ENCODE peak calls at places on chromosomes 12 and 14, in seven cellular contexts. Y is AG08395, A is WTC11, M is GM20000, V is nephron progenitor cell, D is RWPE1, U is NCI-H1436 treated with DMSO at 0.1 percent for 48 hours. K is an unnamed sample.

GRCh38 chr12:122888232-122888752 is 7.6 kb downstream of the VPS37B start:
- DNase-seq in Y (peak), A (peak), M (no peak), V (no peak), D (peak), U (no peak), K (peak)

GRCh38 chr12:53423597-53423996 is at the start of gene AMHR2:
- DNase-seq in Y (no peak), A (no peak), M (no peak), V (no peak), D (no peak), U (no peak), K (no peak)

GRCh38 chr12:65323025-65323424 is 44.5 kb downstream of the MSRB3 start:
- DNase-seq in Y (no peak), A (no peak), M (no peak), V (no peak), D (no peak), U (no peak), K (no peak)

GRCh38 chr12:130281157-130281799 is 56.4 kb upstream of the PIWIL1 start:
- DNase-seq in Y (peak), A (peak), M (no peak), V (peak), D (peak), U (no peak), K (peak)

GRCh38 chr14:74609721-74610120 is 2.3 kb downstream of the LTBP2 start:
- DNase-seq in Y (no peak), A (no peak), M (no peak), V (no peak), D (no peak), U (no peak), K (no peak)

GRCh38 chr14:65788876-65789859 is 376.6 kb downstream of the FUT8 start:
- DNase-seq in Y (no peak), A (no peak), M (no peak), V (no peak), D (no peak), U (no peak), K (peak)

GRCh38 chr12:132133952-132134652 is 10.0 kb downstream of the DDX51 start:
- DNase-seq in Y (no peak), A (peak), M (no peak), V (no peak), D (no peak), U (no peak), K (no peak)

GRCh38 chr12:131637986-131638385 is 72.9 kb upstream of the SFSWAP start:
- DNase-seq in Y (no peak), A (no peak), M (no peak), V (no peak), D (no peak), U (no peak), K (no peak)

GRCh38 chr12:127485528-127485927 is 781.4 kb upstream of the TMEM132C start:
- DNase-seq in Y (peak), A (no peak), M (no peak), V (no peak), D (peak), U (no peak), K (peak)

GRCh38 chr14:88502740-88503139 is 52.1 kb downstream of the PTPN21 start:
- DNase-seq in Y (no peak), A (no peak), M (no peak), V (no peak), D (no peak), U (no peak), K (no peak)

GRCh38 chr14:69900603-69901002 is 21.4 kb downstream of the SMOC1 start:
- DNase-seq in Y (no peak), A (no peak), M (no peak), V (no peak), D (no peak), U (no peak), K (no peak)

GRCh38 chr12:57166971-57167371 is 19.6 kb upstream of the LRP1-AS start:
- DNase-seq in Y (peak), A (no peak), M (no peak), V (no peak), D (peak), U (no peak), K (peak)

GRCh38 chr12:66196806-66197205 is 7.8 kb downstream of the IRAK3 start:
- DNase-seq in Y (no peak), A (no peak), M (peak), V (no peak), D (no peak), U (no peak), K (peak)

GRCh38 chr12:4272976-4273650 is 449 bp upstream of the CCND2 start:
- DNase-seq in Y (no peak), A (no peak), M (no peak), V (peak), D (no peak), U (no peak), K (no peak)

GRCh38 chr14:20118795-20119194 is 8.3 kb downstream of the OR4K17 start:
- DNase-seq in Y (no peak), A (no peak), M (no peak), V (no peak), D (no peak), U (no peak), K (no peak)

GRCh38 chr12:55724226-55724939 is 4.2 kb downstream of the RDH5 start:
- DNase-seq in Y (no peak), A (peak), M (no peak), V (peak), D (no peak), U (no peak), K (peak)

GRCh38 chr12:99455350-99456037 is 192.1 kb upstream of the GARIN6 start:
- DNase-seq in Y (peak), A (peak), M (no peak), V (no peak), D (no peak), U (no peak), K (peak)

GRCh38 chr12:49809369-49810158 is 18.6 kb downstream of the NCKAP5L start:
- DNase-seq in Y (peak), A (no peak), M (no peak), V (no peak), D (no peak), U (no peak), K (no peak)

GRCh38 chr12:79673334-79673733 is 17.4 kb downstream of the PAWR start:
- DNase-seq in Y (no peak), A (no peak), M (no peak), V (no peak), D (no peak), U (no peak), K (no peak)

GRCh38 chr12:15717940-15718567 is 71.1 kb downstream of the EPS8 start:
- DNase-seq in Y (no peak), A (no peak), M (no peak), V (no peak), D (no peak), U (no peak), K (no peak)

GRCh38 chr12:57112492-57113294 is 1.5 kb upstream of the STAT6 start:
- DNase-seq in Y (no peak), A (no peak), M (no peak), V (no peak), D (no peak), U (no peak), K (no peak)

GRCh38 chr14:105487449-105487985 is 831 bp downstream of the CRIP1 start:
- DNase-seq in Y (no peak), A (no peak), M (no peak), V (peak), D (no peak), U (no peak), K (no peak)

GRCh38 chr12:2640709-2641108 is 154.1 kb upstream of the FKBP4 start:
- DNase-seq in Y (peak), A (peak), M (no peak), V (no peak), D (peak), U (no peak), K (peak)

GRCh38 chr12:131057722-131058515 is 104.2 kb downstream of the ADGRD1 start:
- DNase-seq in Y (no peak), A (no peak), M (no peak), V (no peak), D (no peak), U (no peak), K (no peak)

GRCh38 chr12:29782821-29783772 is 645 bp downstream of the TMTC1 start:
- DNase-seq in Y (no peak), A (peak), M (peak), V (peak), D (peak), U (no peak), K (peak)

GRCh38 chr14:74571901-74572828 is 39.9 kb downstream of the LTBP2 start:
- DNase-seq in Y (peak), A (no peak), M (no peak), V (peak), D (peak), U (no peak), K (peak)

GRCh38 chr12:26939953-26940352 is 1.7 kb downstream of the FGFR1OP2 start:
- DNase-seq in Y (no peak), A (no peak), M (no peak), V (no peak), D (no peak), U (no peak), K (no peak)

GRCh38 chr12:3119745-3120660 is 42.8 kb downstream of the TSPAN9 start:
- DNase-seq in Y (peak), A (no peak), M (no peak), V (no peak), D (peak), U (no peak), K (peak)

GRCh38 chr12:80226576-80226975 is 127.2 kb downstream of the OTOGL start:
- DNase-seq in Y (peak), A (no peak), M (no peak), V (no peak), D (peak), U (no peak), K (peak)

GRCh38 chr12:112978163-112979081 is at the start of gene OAS2:
- DNase-seq in Y (peak), A (no peak), M (peak), V (no peak), D (peak), U (no peak), K (peak)

GRCh38 chr12:60205500-60205899 is 609.7 kb downstream of the SLC16A7 start:
- DNase-seq in Y (peak), A (no peak), M (no peak), V (no peak), D (no peak), U (no peak), K (peak)